ENCODE peak calls at places on chromosomes 4 and X, in nine cellular contexts. S is T-helper 9 cell, U is hippocampal formation, L is DMS153, P is Panc1, X is HFF-Myc, T is AG08395, G is B cell, C is suprapubic skin. V is an unnamed sample.

GRCh38 chrX:13742397-13743176 is 8.0 kb downstream of the OFD1 start:
- DNase-seq in S (peak), U (no peak), L (no peak), P (no peak), X (no peak), T (no peak), G (peak), C (no peak), V (no peak)

GRCh38 chr4:140049924-140050681 is 103.9 kb downstream of the MAML3 start:
- DNase-seq in S (no peak), U (no peak), L (peak), P (no peak), X (no peak), T (no peak), G (no peak), C (no peak), V (no peak)

GRCh38 chr4:121256887-121257426 is 92.8 kb upstream of the TNIP3 start:
- DNase-seq in S (no peak), U (no peak), L (no peak), P (no peak), X (no peak), T (no peak), G (no peak), C (no peak), V (no peak)

GRCh38 chr4:53476232-53477037 is 99.0 kb downstream of the FIP1L1 start:
- DNase-seq in S (no peak), U (no peak), L (no peak), P (no peak), X (peak), T (peak), G (no peak), C (no peak), V (peak)

GRCh38 chr4:83285022-83285387 is 407 bp upstream of the COQ2 start:
- DNase-seq in S (no peak), U (no peak), L (peak), P (no peak), X (no peak), T (peak), G (peak), C (no peak), V (no peak)

GRCh38 chr4:134934036-134934806 is 732.6 kb upstream of the PABPC4L start:
- DNase-seq in S (no peak), U (no peak), L (no peak), P (no peak), X (no peak), T (no peak), G (no peak), C (no peak), V (no peak)

GRCh38 chr4:40241936-40242590 is 45.2 kb downstream of the RHOH start:
- DNase-seq in S (no peak), U (no peak), L (no peak), P (no peak), X (no peak), T (peak), G (no peak), C (no peak), V (no peak)

GRCh38 chr4:26206339-26206738 is 114.5 kb upstream of the RBPJ start:
- DNase-seq in S (no peak), U (no peak), L (no peak), P (no peak), X (no peak), T (peak), G (no peak), C (no peak), V (no peak)

GRCh38 chr4:97349468-97350186 is 793.6 kb downstream of the STPG2 start:
- DNase-seq in S (no peak), U (no peak), L (no peak), P (no peak), X (no peak), T (no peak), G (no peak), C (no peak), V (no peak)

GRCh38 chr4:88137112-88137511 is 21.3 kb downstream of the ABCG2 start:
- DNase-seq in S (no peak), U (no peak), L (no peak), P (no peak), X (no peak), T (peak), G (no peak), C (no peak), V (no peak)

GRCh38 chr4:134276476-134276875 is 74.9 kb upstream of the PABPC4L start:
- DNase-seq in S (no peak), U (no peak), L (no peak), P (no peak), X (no peak), T (no peak), G (no peak), C (no peak), V (no peak)

GRCh38 chr4:107837298-107837697 is 12.6 kb downstream of the SGMS2 start:
- DNase-seq in S (no peak), U (no peak), L (no peak), P (no peak), X (no peak), T (no peak), G (no peak), C (no peak), V (no peak)

GRCh38 chrX:120015145-120016067 is 62.1 kb downstream of the RHOXF2B start:
- DNase-seq in S (no peak), U (no peak), L (no peak), P (no peak), X (no peak), T (no peak), G (peak), C (no peak), V (no peak)

GRCh38 chr4:8315343-8316250 is 46.0 kb downstream of the HTRA3 start:
- DNase-seq in S (no peak), U (no peak), L (no peak), P (no peak), X (peak), T (peak), G (no peak), C (peak), V (peak)

GRCh38 chrX:43618376-43619205 is 37.5 kb upstream of the MAOA start:
- DNase-seq in S (no peak), U (no peak), L (no peak), P (no peak), X (no peak), T (no peak), G (no peak), C (no peak), V (no peak)